ENCODE peak calls at places on chromosome 17, in nine cellular contexts. C, K, J, A, R, U, I, D and X are unnamed samples.

GRCh38 chr17:1241904-1242303 is 28.3 kb upstream of the BHLHA9 start:
- DNase-seq in I (no peak), A (no peak), J (no peak), U (no peak), D (no peak), R (no peak), K (peak; percentile 47), C (no peak), X (no peak)

GRCh38 chr17:7589204-7589868 is 558 bp downstream of the SOX15 start:
- DNase-seq in J (peak; percentile 94), D (peak; percentile 85), K (peak; percentile 77), I (peak; percentile 87), C (no peak), R (peak; percentile 81), U (peak; percentile 93), A (peak; percentile 97), X (peak; percentile 90)

GRCh38 chr17:14935139-14935538 is 330.0 kb downstream of the PMP22 start:
- DNase-seq in A (no peak), R (no peak), I (no peak), D (no peak), J (no peak), U (no peak), K (no peak), C (no peak), X (no peak)

GRCh38 chr17:7293131-7293557 is 1.3 kb downstream of the YBX2 start:
- DNase-seq in D (no peak), A (no peak), R (no peak), K (no peak), J (no peak), I (no peak), C (no peak), U (no peak), X (no peak)

GRCh38 chr17:60463157-60463820 is 41.0 kb downstream of the CHCT1 start:
- DNase-seq in A (no peak), C (no peak), J (no peak), I (no peak), K (no peak), D (no peak), U (no peak), R (no peak), X (no peak)

GRCh38 chr17:77887464-77888241 is 70.8 kb upstream of the TNRC6C start:
- DNase-seq in K (peak; percentile 64), J (peak; percentile 66), U (peak; percentile 93), C (peak; percentile 68), I (peak; percentile 88), R (peak; percentile 70), D (peak; percentile 65), A (no peak), X (no peak)

GRCh38 chr17:64264891-64265290 is 1.8 kb upstream of the TEX2 start:
- DNase-seq in I (no peak), K (no peak), J (no peak), C (no peak), A (no peak), R (no peak), D (no peak), U (no peak), X (no peak)

GRCh38 chr17:7428557-7428956 is at the start of gene SPEM3:
- DNase-seq in J (no peak), D (no peak), I (no peak), K (no peak), U (no peak), R (no peak), A (no peak), C (no peak), X (no peak)

GRCh38 chr17:10192963-10193362 is 5.4 kb downstream of the GAS7 start:
- DNase-seq in K (peak; percentile 8), J (no peak), U (no peak), I (no peak), D (no peak), C (no peak), R (no peak), A (no peak), X (no peak)

GRCh38 chr17:281365-281999 is 71.1 kb downstream of the RPH3AL start:
- DNase-seq in K (no peak), D (no peak), J (no peak), U (no peak), I (no peak), C (no peak), A (no peak), R (no peak), X (no peak)

GRCh38 chr17:8384801-8385335 is 1.9 kb upstream of the RPL26 start:
- DNase-seq in A (peak; percentile 95), R (no peak), D (peak; percentile 20), I (no peak), J (peak; percentile 80), C (peak; percentile 38), K (peak; percentile 80), U (no peak), X (no peak)

GRCh38 chr17:73141411-73141810 is 23.4 kb upstream of the SSTR2 start:
- DNase-seq in J (no peak), K (no peak), C (no peak), D (no peak), U (no peak), I (no peak), A (no peak), R (no peak), X (no peak)

GRCh38 chr17:7886227-7887037 is 2.2 kb upstream of the CHD3 start:
- DNase-seq in I (no peak), R (peak; percentile 51), J (peak; percentile 72), K (peak; percentile 21), D (peak; percentile 51), C (peak; percentile 69), U (no peak), A (peak; percentile 85), X (peak; percentile 34)

GRCh38 chr17:1312261-1312870 is 32.9 kb downstream of the TRARG1 start:
- DNase-seq in I (no peak), A (peak; percentile 91), D (peak; percentile 40), U (peak; percentile 36), C (no peak), J (peak; percentile 71), K (no peak), R (no peak), X (peak; percentile 71)

GRCh38 chr17:45855691-45856315 is 11.1 kb downstream of the SPPL2C start:
- DNase-seq in K (no peak), C (no peak), I (no peak), R (no peak), J (no peak), U (no peak), D (no peak), A (no peak), X (no peak)

GRCh38 chr17:35088911-35089845 is 25.7 kb upstream of the RFFL start:
- DNase-seq in D (peak; percentile 93), C (no peak), J (peak; percentile 89), U (peak; percentile 92), R (peak; percentile 93), K (peak; percentile 66), A (peak; percentile 98), I (peak; percentile 89), X (peak; percentile 76)
- TF ChIP-seq CTCF in D (peak; percentile 74), C (peak; percentile 98), J (peak; percentile 58), U (peak; percentile 78), R (peak; percentile 89), K (peak; percentile 57), A (peak; percentile 85), I (peak; percentile 86), X (peak; percentile 81)

GRCh38 chr17:39581071-39581831 is 26.5 kb downstream of the NEUROD2 start:
- DNase-seq in A (no peak), K (no peak), C (no peak), U (no peak), I (no peak), D (no peak), R (no peak), J (no peak), X (no peak)

GRCh38 chr17:39580082-39580468 is 27.6 kb downstream of the NEUROD2 start:
- DNase-seq in J (no peak), R (no peak), D (no peak), A (no peak), I (no peak), K (no peak), C (no peak), U (no peak), X (no peak)

GRCh38 chr17:39578272-39578671 is 29.4 kb downstream of the NEUROD2 start:
- DNase-seq in R (no peak), C (no peak), D (no peak), U (no peak), I (no peak), J (no peak), A (no peak), K (no peak), X (no peak)

GRCh38 chr17:39579318-39580081 is 28.2 kb downstream of the NEUROD2 start:
- DNase-seq in K (no peak), R (no peak), C (no peak), A (peak; percentile 91), J (peak; percentile 74), U (peak; percentile 57), D (no peak), I (peak; percentile 68), X (no peak)

GRCh38 chr17:39582658-39583057 is 25.1 kb downstream of the NEUROD2 start:
- DNase-seq in J (no peak), D (no peak), R (no peak), K (no peak), I (no peak), C (no peak), U (no peak), A (peak; percentile 25), X (no peak)
- H3K27ac ChIP-seq in J (no peak overlapping the region), D (no peak overlapping the region), R (no peak overlapping the region), K (no peak overlapping the region), I (no peak overlapping the region), C (no peak overlapping the region), U (no peak overlapping the region), A (no peak overlapping the region), X (no peak overlapping the region)

GRCh38 chr17:76080207-76080933 is 1.4 kb downstream of the ZACN start:
- DNase-seq in J (peak; percentile 61), R (no peak), D (peak; percentile 64), I (no peak), K (no peak), A (peak; percentile 83), C (no peak), U (no peak), X (no peak)

GRCh38 chr17:76078859-76079576 is at the start of gene ZACN:
- DNase-seq in J (no peak), D (no peak), K (no peak), I (no peak), C (no peak), A (no peak), U (no peak), R (no peak), X (no peak)

GRCh38 chr17:76080934-76081287 is 1.9 kb downstream of the ZACN start:
- DNase-seq in A (no peak), U (no peak), K (no peak), I (no peak), J (no peak), D (no peak), C (no peak), R (no peak), X (no peak)

GRCh38 chr17:76081295-76082210 is 2.6 kb downstream of the ZACN start:
- DNase-seq in C (no peak), I (no peak), K (no peak), U (no peak), D (no peak), J (peak; percentile 46), R (no peak), A (no peak), X (no peak)

GRCh38 chr17:76079577-76080206 is 710 bp downstream of the ZACN start:
- DNase-seq in U (no peak), R (no peak), C (no peak), D (peak; percentile 24), J (peak; percentile 60), K (no peak), A (no peak), I (no peak), X (peak; percentile 55)
- TF ChIP-seq CTCF in U (no peak), R (no peak), C (no peak), D (peak; percentile 20), J (no peak), K (peak; percentile 56), A (peak; percentile 61), I (no peak), X (peak; percentile 40)

GRCh38 chr17:40538936-40539705 is 26.2 kb downstream of the CCR7 start:
- DNase-seq in C (no peak), U (no peak), R (no peak), K (no peak), A (peak; percentile 90), D (no peak), J (no peak), I (no peak), X (no peak)
- H3K27ac ChIP-seq in C (peak overlapping the region; percentile 99), U (peak overlapping the region; percentile 50), R (peak overlapping the region; percentile 88), K (no peak overlapping the region), A (no peak overlapping the region), D (peak overlapping the region; percentile 69), J (no peak overlapping the region), I (peak overlapping the region; percentile 94), X (no peak overlapping the region)